ENCODE peak calls at places on chromosomes 12 and 14, in five cellular contexts. V is H1, K is HepG2, J is K562, B is HL-60. F is an unnamed sample.

GRCh38 chr14:96630281-96630680 is 128.1 kb downstream of the PAPOLA start:
- DNase-seq in B (no peak), J (no peak), V (peak; percentile 8), K (no peak), F (peak; percentile 0)

GRCh38 chr12:111767362-111768158 is 827 bp downstream of the ALDH2 start:
- DNase-seq in K (peak; percentile 31), V (no peak), B (no peak), J (no peak), F (peak; percentile 54)

GRCh38 chr12:88493651-88494050 is 86.6 kb downstream of the KITLG start:
- DNase-seq in V (no peak), B (no peak), J (no peak), K (no peak), F (no peak)

GRCh38 chr14:94805726-94806288 is 35.9 kb upstream of the GSC start:
- DNase-seq in V (no peak), K (no peak), B (no peak), J (no peak), F (no peak)

GRCh38 chr12:1870086-1870485 is 48.4 kb downstream of the CACNA2D4 start:
- DNase-seq in B (no peak), K (no peak), V (peak; percentile 35), J (no peak), F (no peak)

GRCh38 chr12:129486931-129487330 is 416.9 kb downstream of the TMEM132D start:
- DNase-seq in B (no peak), K (no peak), V (no peak), J (peak; percentile 2), F (no peak)

GRCh38 chr14:92686763-92687427 is 61.5 kb downstream of the LGMN start:
- DNase-seq in K (no peak), V (peak; percentile 99), J (peak; percentile 62), B (no peak), F (peak; percentile 97)

GRCh38 chr14:91418387-91419043 is 895 bp upstream of the CCDC88C start:
- DNase-seq in K (peak; percentile 38), V (peak; percentile 96), B (peak; percentile 80), J (peak; percentile 75), F (peak; percentile 78)

GRCh38 chr14:41568979-41569378 is 37.7 kb upstream of the LRFN5 start:
- DNase-seq in V (no peak), J (no peak), B (no peak), K (no peak), F (no peak)

GRCh38 chr12:108551556-108551955 is 9.4 kb downstream of the SART3 start:
- DNase-seq in J (no peak), K (no peak), V (no peak), B (no peak), F (no peak)

GRCh38 chr12:68813242-68813593 is 5.2 kb downstream of the MDM2 start:
- DNase-seq in K (no peak), V (no peak), B (no peak), J (no peak), F (no peak)

GRCh38 chr12:12837025-12837872 is 24.1 kb downstream of the DDX47 start:
- DNase-seq in B (peak; percentile 5), J (peak; percentile 44), V (peak; percentile 51), K (peak; percentile 37), F (peak; percentile 66)

GRCh38 chr14:36268957-36269734 is 51.3 kb downstream of the MBIP start:
- DNase-seq in V (no peak), J (no peak), K (no peak), B (no peak), F (no peak)

DNA sequence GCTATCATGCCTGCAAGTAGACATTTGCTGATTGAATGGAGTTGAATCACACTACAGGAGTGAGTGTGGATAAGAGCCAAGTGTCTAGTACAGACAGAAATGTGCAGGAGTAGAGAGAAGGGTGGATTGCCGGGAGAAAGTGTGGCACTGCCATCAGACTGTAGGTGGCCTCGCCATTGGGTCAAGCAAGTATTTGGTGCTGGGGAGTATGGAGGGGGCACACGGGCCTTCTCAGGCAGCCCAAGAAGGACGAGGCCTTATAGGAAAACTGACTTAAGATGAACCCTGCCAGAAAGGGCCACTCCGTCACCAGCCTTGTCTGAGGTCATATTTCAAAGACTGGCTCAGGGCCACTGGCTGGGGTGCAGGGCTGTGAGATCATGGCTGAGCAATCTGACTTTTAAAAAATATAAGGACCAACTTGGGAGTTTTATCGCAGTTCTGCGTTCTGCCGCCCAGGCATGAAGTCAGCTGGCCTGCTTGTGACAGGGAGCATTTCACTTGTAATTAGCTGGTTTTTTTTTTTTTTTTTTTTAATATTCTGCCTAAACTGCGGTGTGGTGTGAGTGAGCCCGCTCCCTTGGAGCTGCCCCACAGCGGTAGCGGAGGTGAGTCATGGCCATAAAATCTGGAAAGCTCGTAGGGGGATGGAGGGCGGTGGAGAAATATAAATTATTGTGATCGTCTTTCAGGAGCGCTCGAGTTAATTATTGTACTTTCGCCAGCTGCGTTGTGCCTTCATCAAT is 231.7 kb downstream of the C12orf75 start:
- DNase-seq in K (no peak), B (no peak), J (no peak), V (no peak), F (no peak)
- TF ChIP-seq GABPA in K (no peak), B (no peak), J (no peak), V (no peak), F (no peak)

GRCh38 chr14:76829016-76829365 is 2.8 kb downstream of the LRRC74A start:
- DNase-seq in J (no peak), B (no peak), K (no peak), V (no peak), F (no peak)
- TF ChIP-seq GABPA in J (no peak), B (no peak), K (no peak), V (no peak), F (no peak)

GRCh38 chr12:92560713-92561542 is 141.9 kb upstream of the PLEKHG7 start:
- DNase-seq in V (no peak), K (no peak), J (no peak), B (no peak), F (no peak)

GRCh38 chr12:92558241-92558773 is 144.5 kb upstream of the PLEKHG7 start:
- DNase-seq in K (no peak), V (no peak), J (no peak), B (no peak), F (no peak)

GRCh38 chr12:92561543-92561899 is 141.3 kb upstream of the PLEKHG7 start:
- DNase-seq in B (no peak), K (no peak), V (no peak), J (peak; percentile 30), F (no peak)

GRCh38 chr12:92558806-92559205 is 144.0 kb upstream of the PLEKHG7 start:
- DNase-seq in B (no peak), K (no peak), J (no peak), V (no peak), F (no peak)

DNA sequence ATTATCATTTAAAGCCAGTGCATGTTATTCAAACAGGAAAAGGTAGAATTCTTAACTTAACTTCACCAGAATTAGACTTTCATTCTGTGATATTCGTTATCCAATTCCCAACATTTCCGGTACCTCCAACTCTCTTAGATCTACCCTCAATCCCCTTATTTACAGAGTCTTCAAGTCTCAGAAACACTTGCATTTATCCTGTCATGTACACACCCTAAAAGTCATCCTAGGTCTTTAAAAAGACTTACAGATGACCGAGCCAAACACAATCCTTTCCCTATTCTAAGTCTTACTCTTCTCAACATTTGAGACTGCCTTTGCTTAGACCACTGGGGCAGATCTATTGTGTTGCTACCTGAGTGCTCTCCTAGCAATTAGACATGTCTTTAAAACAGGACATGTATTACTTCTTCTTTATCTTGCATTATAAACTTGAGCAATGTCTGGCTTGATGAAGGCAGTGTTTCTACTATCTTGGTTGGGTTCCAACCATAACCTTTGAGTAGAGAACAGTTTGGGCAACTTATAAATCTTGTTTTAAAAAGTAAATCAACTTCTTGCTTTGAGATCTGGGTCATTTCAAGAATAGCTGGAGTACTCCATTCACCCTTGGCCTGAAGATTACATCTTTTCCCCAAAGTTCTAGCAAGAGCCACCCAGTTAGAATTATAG is 140.6 kb upstream of the PLEKHG7 start:
- DNase-seq in B (no peak), J (no peak), K (no peak), V (no peak), F (no peak)
- TF ChIP-seq GABPA in B (no peak), J (no peak), K (no peak), V (no peak), F (no peak)

GRCh38 chr14:50344116-50344775 is 32.1 kb downstream of the DMAC2L start:
- DNase-seq in J (no peak), V (no peak), K (no peak), B (no peak), F (no peak)
- TF ChIP-seq GABPA in J (no peak), V (no peak), K (no peak), B (no peak), F (no peak)

DNA sequence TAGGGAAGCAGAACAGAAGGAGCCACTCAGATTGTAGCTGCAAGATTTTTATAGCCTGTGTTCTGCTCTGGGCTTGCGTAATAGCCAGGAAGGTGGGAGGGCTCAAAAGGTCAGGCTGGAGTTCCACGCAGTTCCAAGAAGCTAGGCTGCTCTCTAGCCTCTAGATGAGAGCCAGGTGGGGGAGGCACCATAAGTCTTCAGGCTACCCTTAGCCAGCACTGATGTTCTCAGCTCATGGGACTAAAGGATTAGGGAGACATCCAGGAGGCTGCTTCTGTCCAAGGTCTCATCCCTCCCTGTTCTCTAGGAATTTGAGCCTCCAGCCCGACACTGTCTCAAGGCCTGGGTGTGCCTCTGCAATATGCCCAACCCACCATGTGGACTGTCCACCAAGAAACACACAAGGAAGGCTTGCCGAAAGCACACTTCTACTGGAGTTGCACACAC is 1.7 kb downstream of the LMBR1L start:
- DNase-seq in B (peak; percentile 55), K (peak; percentile 23), V (no peak), J (peak; percentile 84), F (no peak)
- TF ChIP-seq GABPA in B (no peak), K (no peak), V (no peak), J (no peak), F (no peak)

GRCh38 chr12:47768323-47768811 is 4.7 kb upstream of the SLC48A1 start:
- DNase-seq in V (no peak), B (no peak), J (peak; percentile 25), K (peak; percentile 86), F (no peak)
- TF ChIP-seq GABPA in V (no peak), B (no peak), J (no peak), K (no peak), F (no peak)

GRCh38 chr12:3684449-3685051 is 68.4 kb downstream of the CRACR2A start:
- DNase-seq in K (no peak), V (peak; percentile 23), B (no peak), J (peak; percentile 47), F (no peak)
- TF ChIP-seq GABPA in K (no peak), V (no peak), B (no peak), J (peak; percentile 50), F (no peak)

F was measured in SK-N-SH.